ENCODE peak calls at places on chromosome 3, in eight cellular contexts. L is cardiac fibroblast, M is progenitor cell of endocrine pancreas, Q is kidney, I is glutamatergic neuron, W is A549, V is ovary, N is psoas muscle. J is an unnamed sample.
A peak's percentile ranks its signal among the peaks of the same experiment; 100 is the strongest.

GRCh38 chr3:8712871-8713360 is 20.7 kb upstream of the CAV3 start:
- DNase-seq in L (no peak), M (no peak), Q (no peak), I (no peak), W (no peak), V (no peak), N (no peak), J (no peak)

GRCh38 chr3:1600206-1600605 is 498.5 kb upstream of the CNTN4 start:
- DNase-seq in L (no peak), M (no peak), Q (peak; percentile 55), I (no peak), W (no peak), V (no peak), N (no peak), J (peak; percentile 74)

GRCh38 chr3:129687586-129688125 is 81.2 kb upstream of the PLXND1 start:
- DNase-seq in L (no peak), M (no peak), Q (no peak), I (no peak), W (no peak), V (no peak), N (no peak), J (no peak)

GRCh38 chr3:72655151-72655551 is 193.1 kb downstream of the SHQ1 start:
- DNase-seq in L (peak; percentile 42), M (peak; percentile 17), Q (no peak), I (no peak), W (no peak), V (no peak), N (no peak), J (no peak)

GRCh38 chr3:183536238-183536880 is 19.1 kb downstream of the KLHL6 start:
- DNase-seq in L (no peak), M (no peak), Q (no peak), I (no peak), W (no peak), V (no peak), N (no peak), J (no peak)

GRCh38 chr3:37204314-37204713 is 29.9 kb upstream of the LRRFIP2 start:
- DNase-seq in L (no peak), M (no peak), Q (no peak), I (no peak), W (no peak), V (no peak), N (no peak), J (no peak)

GRCh38 chr3:50695031-50695430 is 20.3 kb downstream of the DOCK3 start:
- DNase-seq in L (no peak), M (no peak), Q (no peak), I (no peak), W (no peak), V (no peak), N (no peak), J (no peak)

GRCh38 chr3:16452265-16452664 is 61.2 kb downstream of the RFTN1 start:
- DNase-seq in L (no peak), M (no peak), Q (no peak), I (no peak), W (no peak), V (no peak), N (no peak), J (no peak)

GRCh38 chr3:50297896-50298725 is 1.1 kb downstream of the HYAL3 start:
- DNase-seq in L (no peak), M (no peak), Q (no peak), I (no peak), W (no peak), V (peak; percentile 52), N (peak; percentile 61), J (no peak)

GRCh38 chr3:95615592-95616310 is 1198.6 kb upstream of the EPHA6 start:
- DNase-seq in L (no peak), M (no peak), Q (no peak), I (no peak), W (peak; percentile 67), V (no peak), N (no peak), J (no peak)

GRCh38 chr3:120021523-120021922 is 72.7 kb downstream of the GSK3B start:
- DNase-seq in L (no peak), M (no peak), Q (no peak), I (no peak), W (no peak), V (no peak), N (no peak), J (no peak)

GRCh38 chr3:71493372-71493771 is 90.2 kb downstream of the FOXP1 start:
- DNase-seq in L (no peak), M (no peak), Q (no peak), I (no peak), W (no peak), V (no peak), N (no peak), J (no peak)

GRCh38 chr3:168575750-168576149 is 480.0 kb upstream of the GOLIM4 start:
- DNase-seq in L (no peak), M (no peak), Q (no peak), I (no peak), W (no peak), V (no peak), N (no peak), J (no peak)

GRCh38 chr3:10299175-10299574 is 6.4 kb upstream of the GHRL start:
- DNase-seq in L (peak; percentile 41), M (no peak), Q (no peak), I (no peak), W (no peak), V (no peak), N (no peak), J (no peak)

GRCh38 chr3:169449012-169449411 is 214.5 kb downstream of the MECOM start:
- DNase-seq in L (no peak), M (no peak), Q (no peak), I (no peak), W (no peak), V (no peak), N (no peak), J (no peak)

GRCh38 chr3:157335677-157336076 is 101.0 kb upstream of the PTX3 start:
- DNase-seq in L (peak; percentile 72), M (no peak), Q (no peak), I (no peak), W (peak; percentile 64), V (no peak), N (no peak), J (no peak)

GRCh38 chr3:124995460-124995994 is 60.3 kb downstream of the HEG1 start:
- DNase-seq in L (peak; percentile 63), M (peak; percentile 18), Q (no peak), I (peak; percentile 63), W (peak; percentile 58), V (peak; percentile 62), N (peak; percentile 72), J (no peak)

GRCh38 chr3:181081930-181082329 is 92.4 kb upstream of the DNAJC19 start:
- DNase-seq in L (no peak), M (no peak), Q (no peak), I (no peak), W (no peak), V (no peak), N (no peak), J (no peak)

GRCh38 chr3:16140894-16141285 is 33.6 kb upstream of the GALNT15 start:
- DNase-seq in L (no peak), M (no peak), Q (no peak), I (no peak), W (no peak), V (no peak), N (no peak), J (no peak)

GRCh38 chr3:15303216-15303615 is 29.2 kb downstream of the SH3BP5 start:
- DNase-seq in L (no peak), M (no peak), Q (no peak), I (no peak), W (no peak), V (no peak), N (no peak), J (no peak)

GRCh38 chr3:170410428-170411029 is 8.1 kb upstream of the CLDN11 start:
- DNase-seq in L (peak; percentile 50), M (no peak), Q (no peak), I (no peak), W (peak; percentile 41), V (no peak), N (no peak), J (no peak)

GRCh38 chr3:194312743-194313281 is 38.3 kb downstream of the CPN2 start:
- DNase-seq in L (peak; percentile 79), M (no peak), Q (peak; percentile 76), I (peak; percentile 20), W (peak; percentile 71), V (peak; percentile 80), N (peak; percentile 82), J (no peak)

GRCh38 chr3:72582211-72582878 is 265.9 kb downstream of the SHQ1 start:
- DNase-seq in L (no peak), M (no peak), Q (no peak), I (no peak), W (no peak), V (no peak), N (no peak), J (no peak)

GRCh38 chr3:46321461-46322104 is 32.3 kb upstream of the CCR2 start:
- DNase-seq in L (no peak), M (no peak), Q (no peak), I (no peak), W (no peak), V (no peak), N (no peak), J (no peak)
- TF ChIP-seq CTCF in L (no peak), M (no peak), Q (no peak), I (no peak), W (no peak), V (no peak), N (no peak), J (no peak)

GRCh38 chr3:13071695-13072094 is 1.5 kb downstream of the IQSEC1 start:
- DNase-seq in L (no peak), M (no peak), Q (no peak), I (no peak), W (no peak), V (no peak), N (no peak), J (no peak)
- TF ChIP-seq CTCF in L (no peak), M (no peak), Q (no peak), I (no peak), W (no peak), V (no peak), N (no peak), J (no peak)

DNA sequence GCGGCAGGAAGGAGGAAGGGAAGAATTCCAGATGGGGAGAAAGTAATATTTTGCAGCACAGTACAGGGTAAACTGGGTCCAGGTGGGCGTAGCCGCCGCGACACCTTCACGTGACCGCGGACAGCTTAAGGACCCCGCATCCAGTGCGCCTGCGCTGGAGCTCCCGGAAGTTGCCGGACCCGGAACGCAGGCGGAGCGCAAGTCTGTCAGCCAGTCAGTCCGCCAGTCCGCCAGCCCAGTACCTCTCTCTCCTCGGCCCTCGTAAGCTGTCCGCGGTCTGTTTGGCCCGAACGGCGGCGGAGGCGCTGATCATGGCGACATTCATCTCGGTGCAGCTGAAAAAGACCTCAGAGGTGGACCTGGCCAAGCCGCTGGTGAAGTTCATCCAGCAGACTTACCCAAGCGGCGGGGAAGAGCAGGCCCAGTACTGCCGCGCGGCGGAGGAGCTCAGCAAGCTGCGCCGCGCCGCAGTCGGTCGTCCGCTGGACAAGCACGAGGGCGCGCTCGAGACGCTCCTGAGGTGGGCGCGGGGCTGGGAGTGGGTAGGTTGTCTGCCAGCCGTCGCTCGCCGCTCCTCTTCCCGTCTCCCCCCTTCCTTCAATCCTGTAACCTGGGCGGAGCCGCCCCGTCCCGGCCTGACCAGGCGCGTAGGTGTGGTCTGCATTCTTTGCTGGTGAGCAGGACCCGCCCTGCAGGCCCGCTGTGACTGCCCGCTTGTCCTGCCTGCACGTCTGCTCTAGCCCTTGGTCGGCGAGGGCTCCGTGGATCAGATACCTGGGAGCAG is at the start of gene PDCD6IP:
- DNase-seq in L (peak; percentile 96), M (peak; percentile 82), Q (peak; percentile 98), I (peak; percentile 93), W (peak; percentile 95), V (peak; percentile 90), N (peak; percentile 97), J (peak; percentile 97)
- TF ChIP-seq CTCF in L (peak; percentile 12), M (peak; percentile 17), Q (no peak), I (no peak), W (no peak), V (no peak), N (no peak), J (peak; percentile 63)

GRCh38 chr3:143952569-143953069 is 19.0 kb upstream of the DIPK2A start:
- DNase-seq in L (no peak), M (no peak), Q (no peak), I (no peak), W (no peak), V (no peak), N (no peak), J (no peak)
- TF ChIP-seq CTCF in L (no peak), M (peak; percentile 20), Q (no peak), I (no peak), W (no peak), V (no peak), N (no peak), J (no peak)

J was measured in chondrocyte.